ENCODE peak calls at places on chromosomes 7 and 10, in nine cellular contexts. One of them, this sample, is unnamed.

GRCh38 chr7:100632951-100633717 is 8.2 kb downstream of the TFR2 start:
- DNase-seq in activated naive CD4-positive, alpha-beta T cell treated with Interleukin-2 at 50 U/mL for 16 hours: peak; percentile 70
- DNase-seq in EL: peak; percentile 30
- DNase-seq in foreskin fibroblast: no peak
- DNase-seq in Caki2: peak; percentile 28
- DNase-seq in posterior cingulate gyrus: peak; percentile 91
- DNase-seq in head of caudate nucleus: peak; percentile 30
- DNase-seq in DMS53: peak; percentile 93
- DNase-seq in activated CD4-positive, alpha-beta T cell treated with anti-CD3 and anti-CD28 coated beads for 4 hours: peak; percentile 47
- DNase-seq in this sample: no peak

GRCh38 chr7:75762350-75762917 is 9.6 kb downstream of the CCL26 start:
- DNase-seq in activated naive CD4-positive, alpha-beta T cell treated with Interleukin-2 at 50 U/mL for 16 hours: no peak
- DNase-seq in EL: peak; percentile 63
- DNase-seq in foreskin fibroblast: peak; percentile 51
- DNase-seq in Caki2: peak; percentile 52
- DNase-seq in posterior cingulate gyrus: no peak
- DNase-seq in head of caudate nucleus: peak; percentile 41
- DNase-seq in DMS53: peak; percentile 87
- DNase-seq in activated CD4-positive, alpha-beta T cell treated with anti-CD3 and anti-CD28 coated beads for 4 hours: no peak
- DNase-seq in this sample: peak; percentile 64

GRCh38 chr7:121761399-121761798 is 111.6 kb upstream of the PTPRZ1 start:
- DNase-seq in activated naive CD4-positive, alpha-beta T cell treated with Interleukin-2 at 50 U/mL for 16 hours: no peak
- DNase-seq in EL: no peak
- DNase-seq in foreskin fibroblast: no peak
- DNase-seq in Caki2: no peak
- DNase-seq in posterior cingulate gyrus: no peak
- DNase-seq in head of caudate nucleus: no peak
- DNase-seq in DMS53: peak; percentile 18
- DNase-seq in activated CD4-positive, alpha-beta T cell treated with anti-CD3 and anti-CD28 coated beads for 4 hours: no peak
- DNase-seq in this sample: no peak

GRCh38 chr10:12780634-12781601 is 220.6 kb downstream of the CCDC3 start:
- DNase-seq in activated naive CD4-positive, alpha-beta T cell treated with Interleukin-2 at 50 U/mL for 16 hours: peak; percentile 44
- DNase-seq in EL: no peak
- DNase-seq in foreskin fibroblast: no peak
- DNase-seq in Caki2: no peak
- DNase-seq in posterior cingulate gyrus: peak; percentile 94
- DNase-seq in head of caudate nucleus: peak; percentile 76
- DNase-seq in DMS53: no peak
- DNase-seq in activated CD4-positive, alpha-beta T cell treated with anti-CD3 and anti-CD28 coated beads for 4 hours: no peak
- DNase-seq in this sample: peak; percentile 68

GRCh38 chr7:69813637-69814240 is 215.5 kb downstream of the AUTS2 start:
- DNase-seq in activated naive CD4-positive, alpha-beta T cell treated with Interleukin-2 at 50 U/mL for 16 hours: no peak
- DNase-seq in EL: no peak
- DNase-seq in foreskin fibroblast: no peak
- DNase-seq in Caki2: no peak
- DNase-seq in posterior cingulate gyrus: no peak
- DNase-seq in head of caudate nucleus: no peak
- DNase-seq in DMS53: no peak
- DNase-seq in activated CD4-positive, alpha-beta T cell treated with anti-CD3 and anti-CD28 coated beads for 4 hours: no peak
- DNase-seq in this sample: no peak

GRCh38 chr10:102522874-102523249 is 19.1 kb downstream of the SUFU start:
- DNase-seq in activated naive CD4-positive, alpha-beta T cell treated with Interleukin-2 at 50 U/mL for 16 hours: no peak
- DNase-seq in EL: no peak
- DNase-seq in foreskin fibroblast: no peak
- DNase-seq in Caki2: no peak
- DNase-seq in posterior cingulate gyrus: no peak
- DNase-seq in head of caudate nucleus: no peak
- DNase-seq in DMS53: no peak
- DNase-seq in activated CD4-positive, alpha-beta T cell treated with anti-CD3 and anti-CD28 coated beads for 4 hours: no peak
- DNase-seq in this sample: no peak

GRCh38 chr10:54869022-54869421 is 68.0 kb upstream of the PCDH15 start:
- DNase-seq in activated naive CD4-positive, alpha-beta T cell treated with Interleukin-2 at 50 U/mL for 16 hours: no peak
- DNase-seq in EL: no peak
- DNase-seq in foreskin fibroblast: no peak
- DNase-seq in Caki2: no peak
- DNase-seq in posterior cingulate gyrus: no peak
- DNase-seq in head of caudate nucleus: no peak
- DNase-seq in DMS53: no peak
- DNase-seq in activated CD4-positive, alpha-beta T cell treated with anti-CD3 and anti-CD28 coated beads for 4 hours: no peak
- DNase-seq in this sample: no peak

GRCh38 chr10:96794786-96795733 is 37.0 kb upstream of the LCOR start:
- DNase-seq in activated naive CD4-positive, alpha-beta T cell treated with Interleukin-2 at 50 U/mL for 16 hours: no peak
- DNase-seq in EL: no peak
- DNase-seq in foreskin fibroblast: no peak
- DNase-seq in Caki2: no peak
- DNase-seq in posterior cingulate gyrus: no peak
- DNase-seq in head of caudate nucleus: no peak
- DNase-seq in DMS53: no peak
- DNase-seq in activated CD4-positive, alpha-beta T cell treated with anti-CD3 and anti-CD28 coated beads for 4 hours: no peak
- DNase-seq in this sample: no peak

GRCh38 chr7:75993689-75994387 is 557 bp downstream of the TMEM120A start:
- DNase-seq in activated naive CD4-positive, alpha-beta T cell treated with Interleukin-2 at 50 U/mL for 16 hours: peak; percentile 18
- DNase-seq in EL: peak; percentile 59
- DNase-seq in foreskin fibroblast: peak; percentile 39
- DNase-seq in Caki2: peak; percentile 75
- DNase-seq in posterior cingulate gyrus: peak; percentile 91
- DNase-seq in head of caudate nucleus: peak; percentile 35
- DNase-seq in DMS53: peak; percentile 85
- DNase-seq in activated CD4-positive, alpha-beta T cell treated with anti-CD3 and anti-CD28 coated beads for 4 hours: no peak
- DNase-seq in this sample: peak; percentile 50

This sample was measured in fibroblast of lung.